ENCODE peak calls at places on chromosome 11, in eight cellular contexts. Y is transverse colon, G is fibroblast of mammary gland, A is GM12865, Q is dorsolateral prefrontal cortex, T is HCT116, R is foreskin fibroblast, U is body of pancreas. O is an unnamed sample.

GRCh38 chr11:12719221-12719620 is 45.0 kb downstream of the TEAD1 start:
- DNase-seq in Y (no peak), G (peak), A (no peak), Q (no peak), T (no peak), R (no peak), U (no peak), O (peak)

GRCh38 chr11:119788911-119789560 is 60.0 kb upstream of the NECTIN1 start:
- DNase-seq in Y (no peak), G (no peak), A (no peak), Q (peak), T (no peak), R (no peak), U (no peak), O (no peak)

GRCh38 chr11:125245299-125245698 is 80.7 kb downstream of the PKNOX2 start:
- DNase-seq in Y (no peak), G (no peak), A (no peak), Q (peak), T (no peak), R (no peak), U (no peak), O (no peak)

GRCh38 chr11:20353829-20354434 is 9.6 kb upstream of the HTATIP2 start:
- DNase-seq in Y (peak), G (peak), A (peak), Q (peak), T (peak), R (no peak), U (peak), O (peak)

GRCh38 chr11:35725880-35726279 is 63.3 kb downstream of the TRIM44 start:
- DNase-seq in Y (no peak), G (peak), A (no peak), Q (no peak), T (peak), R (peak), U (no peak), O (peak)

GRCh38 chr11:132409591-132410375 is 1039.4 kb downstream of the NTM start:
- DNase-seq in Y (no peak), G (no peak), A (no peak), Q (no peak), T (no peak), R (no peak), U (no peak), O (peak)

GRCh38 chr11:111944651-111945051 is 7.5 kb downstream of the DIXDC1 start:
- DNase-seq in Y (no peak), G (peak), A (no peak), Q (no peak), T (no peak), R (peak), U (no peak), O (peak)

GRCh38 chr11:18704045-18704645 is 5.6 kb downstream of the TMEM86A start:
- DNase-seq in Y (no peak), G (no peak), A (no peak), Q (no peak), T (no peak), R (no peak), U (no peak), O (no peak)

GRCh38 chr11:74493816-74494630 is 499 bp upstream of the LIPT2 start:
- DNase-seq in Y (no peak), G (peak), A (no peak), Q (no peak), T (peak), R (peak), U (no peak), O (peak)

GRCh38 chr11:34926101-34926830 is 9.8 kb downstream of the PDHX start:
- DNase-seq in Y (no peak), G (peak), A (peak), Q (no peak), T (peak), R (peak), U (no peak), O (peak)

GRCh38 chr11:46504817-46505613 is 88.8 kb downstream of the AMBRA1 start:
- DNase-seq in Y (no peak), G (peak), A (peak), Q (no peak), T (no peak), R (no peak), U (no peak), O (peak)

GRCh38 chr11:77278595-77279506 is 22.6 kb downstream of the GDPD4 start:
- DNase-seq in Y (no peak), G (peak), A (no peak), Q (no peak), T (no peak), R (peak), U (no peak), O (peak)

GRCh38 chr11:11978792-11979486 is 29.5 kb downstream of the DKK3 start:
- DNase-seq in Y (peak), G (peak), A (no peak), Q (no peak), T (no peak), R (peak), U (peak), O (peak)

GRCh38 chr11:36818410-36818809 is 220.4 kb upstream of the RAG2 start:
- DNase-seq in Y (peak), G (no peak), A (peak), Q (no peak), T (peak), R (no peak), U (peak), O (no peak)

GRCh38 chr11:9787981-9788521 is 124.2 kb downstream of the SWAP70 start:
- DNase-seq in Y (peak), G (peak), A (peak), Q (no peak), T (no peak), R (peak), U (peak), O (peak)

GRCh38 chr11:88035271-88035670 is 140.0 kb downstream of the RAB38 start:
- DNase-seq in Y (no peak), G (peak), A (no peak), Q (no peak), T (no peak), R (no peak), U (no peak), O (no peak)

GRCh38 chr11:78759067-78759466 is 184.4 kb upstream of the NARS2 start:
- DNase-seq in Y (no peak), G (no peak), A (no peak), Q (no peak), T (no peak), R (no peak), U (no peak), O (no peak)

GRCh38 chr11:96301818-96302217 is 41.2 kb downstream of the MAML2 start:
- DNase-seq in Y (no peak), G (no peak), A (no peak), Q (no peak), T (no peak), R (no peak), U (no peak), O (no peak)

GRCh38 chr11:12692238-12693074 is 18.2 kb downstream of the TEAD1 start:
- DNase-seq in Y (peak), G (peak), A (no peak), Q (no peak), T (peak), R (peak), U (peak), O (peak)

GRCh38 chr11:113991718-113992458 is 17.0 kb downstream of the HTR3A start:
- DNase-seq in Y (no peak), G (peak), A (no peak), Q (no peak), T (no peak), R (peak), U (no peak), O (no peak)

GRCh38 chr11:57641426-57641825 is 8.3 kb downstream of the YPEL4 start:
- DNase-seq in Y (no peak), G (peak), A (peak), Q (no peak), T (no peak), R (no peak), U (no peak), O (peak)

GRCh38 chr11:46382644-46383403 is 1.4 kb downstream of the MDK start:
- DNase-seq in Y (no peak), G (peak), A (no peak), Q (no peak), T (no peak), R (no peak), U (peak), O (peak)

GRCh38 chr11:82994615-82995014 is 77.1 kb downstream of the RAB30 start:
- DNase-seq in Y (no peak), G (peak), A (no peak), Q (no peak), T (no peak), R (peak), U (no peak), O (no peak)

GRCh38 chr11:78417888-78418583 is 416 bp upstream of the GAB2 start:
- DNase-seq in Y (peak), G (peak), A (peak), Q (peak), T (peak), R (peak), U (peak), O (peak)

GRCh38 chr11:33701831-33702230 is 1.2 kb upstream of the C11orf91 start:
- DNase-seq in Y (no peak), G (peak), A (no peak), Q (no peak), T (no peak), R (peak), U (peak), O (peak)

GRCh38 chr11:27626269-27626937 is 73.9 kb downstream of the BDNF start:
- DNase-seq in Y (no peak), G (no peak), A (no peak), Q (no peak), T (no peak), R (no peak), U (no peak), O (no peak)

GRCh38 chr11:57493507-57494503 is 21.7 kb downstream of the SLC43A1 start:
- DNase-seq in Y (peak), G (no peak), A (peak), Q (no peak), T (peak), R (no peak), U (peak), O (no peak)

GRCh38 chr11:27373392-27373791 is 10.4 kb upstream of the CCDC34 start:
- DNase-seq in Y (no peak), G (no peak), A (no peak), Q (no peak), T (no peak), R (no peak), U (no peak), O (no peak)

GRCh38 chr11:70176940-70177689 is 26.0 kb upstream of the FADD start:
- DNase-seq in Y (peak), G (peak), A (peak), Q (no peak), T (peak), R (no peak), U (peak), O (no peak)

GRCh38 chr11:77207019-77207485 is 79.0 kb downstream of the MYO7A start:
- DNase-seq in Y (no peak), G (no peak), A (no peak), Q (no peak), T (no peak), R (no peak), U (no peak), O (no peak)

GRCh38 chr11:118690553-118691304 is 11.3 kb upstream of the TREH start:
- DNase-seq in Y (no peak), G (no peak), A (no peak), Q (no peak), T (no peak), R (no peak), U (no peak), O (no peak)
- H3K4me3 ChIP-seq in Y (no peak), G (no peak), A (no peak), Q (no peak), T (no peak), R (no peak), U (no peak), O (no peak)

GRCh38 chr11:32435511-32435946 is at the start of gene WT1:
- DNase-seq in Y (no peak), G (no peak), A (no peak), Q (no peak), T (no peak), R (no peak), U (no peak), O (no peak)
- H3K4me3 ChIP-seq in Y (no peak), G (no peak), A (no peak), Q (no peak), T (no peak), R (no peak), U (no peak), O (no peak)

GRCh38 chr11:614583-615452 is 932 bp downstream of the IRF7 start:
- DNase-seq in Y (peak), G (peak), A (no peak), Q (no peak), T (no peak), R (no peak), U (peak), O (peak)

GRCh38 chr11:614091-614582 is 1.6 kb downstream of the IRF7 start:
- DNase-seq in Y (peak), G (no peak), A (no peak), Q (no peak), T (no peak), R (no peak), U (no peak), O (no peak)

GRCh38 chr11:616320-617220 is 820 bp upstream of the IRF7 start:
- DNase-seq in Y (no peak), G (no peak), A (no peak), Q (no peak), T (no peak), R (no peak), U (no peak), O (no peak)

GRCh38 chr11:617248-617911 is 1.6 kb upstream of the IRF7 start:
- DNase-seq in Y (no peak), G (no peak), A (no peak), Q (no peak), T (no peak), R (no peak), U (no peak), O (no peak)

DNA sequence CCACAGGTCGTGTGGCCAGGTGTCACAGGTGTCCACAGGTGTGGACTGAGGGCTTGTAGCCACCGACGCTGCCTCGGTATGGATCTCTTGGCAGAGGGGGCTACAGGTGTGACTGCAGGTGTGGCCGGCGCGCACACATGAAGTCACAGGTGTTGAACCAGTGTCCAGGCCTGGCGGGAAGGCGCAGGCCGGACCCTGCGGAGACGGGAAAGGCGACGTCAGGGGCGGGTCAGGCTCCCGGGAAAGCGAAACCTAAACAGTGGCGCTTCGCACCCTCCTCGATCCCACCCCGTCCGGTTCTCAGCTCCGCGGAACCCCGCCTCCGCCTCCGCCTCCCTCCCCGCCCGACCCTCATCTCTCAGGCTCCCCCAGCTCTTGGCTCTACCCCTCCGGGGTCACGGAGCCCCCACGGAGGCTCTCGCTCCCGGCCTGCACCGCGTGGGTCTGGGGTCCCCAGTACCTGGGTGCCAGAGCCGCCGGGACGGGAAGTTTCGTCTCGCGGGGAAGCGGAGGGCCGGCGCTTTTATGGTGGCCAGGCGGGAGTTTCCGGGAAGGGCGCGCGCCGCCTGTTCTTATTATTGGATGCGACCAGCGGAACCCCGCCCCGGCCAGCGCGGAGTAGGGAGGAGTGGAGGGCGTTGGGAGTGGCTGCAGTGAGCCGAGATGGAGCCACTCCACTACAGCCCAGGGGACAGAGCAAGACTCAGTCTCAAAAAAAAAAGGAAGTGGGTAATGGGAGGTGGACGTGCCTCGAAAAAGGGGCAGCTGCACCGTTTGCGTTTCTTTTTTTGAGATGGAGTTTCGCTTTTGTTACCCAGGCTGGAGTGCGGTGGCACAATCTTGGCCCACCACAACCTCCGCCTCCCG is at the start of gene IRF7:
- DNase-seq in Y (peak), G (peak), A (peak), Q (peak), T (peak), R (peak), U (peak), O (peak)
- H3K4me3 ChIP-seq in Y (peak), G (peak), A (peak), Q (peak), T (peak), R (peak), U (peak), O (peak)

GRCh38 chr11:6656581-6656915 is 939 bp upstream of the DCHS1 start:
- DNase-seq in Y (no peak), G (no peak), A (no peak), Q (no peak), T (no peak), R (no peak), U (no peak), O (no peak)

GRCh38 chr11:6655790-6656580 is at the start of gene DCHS1:
- DNase-seq in Y (peak), G (no peak), A (no peak), Q (no peak), T (no peak), R (no peak), U (no peak), O (no peak)

GRCh38 chr11:6653656-6654055 is 2.0 kb downstream of the DCHS1 start:
- DNase-seq in Y (no peak), G (no peak), A (no peak), Q (no peak), T (no peak), R (no peak), U (no peak), O (no peak)

GRCh38 chr11:6654281-6655019 is 1.2 kb downstream of the DCHS1 start:
- DNase-seq in Y (no peak), G (no peak), A (no peak), Q (peak), T (no peak), R (no peak), U (peak), O (no peak)

GRCh38 chr11:6655020-6655789 is 404 bp downstream of the DCHS1 start:
- DNase-seq in Y (no peak), G (no peak), A (no peak), Q (peak), T (no peak), R (no peak), U (no peak), O (peak)
- H3K4me3 ChIP-seq in Y (peak), G (no peak), A (no peak), Q (peak), T (no peak), R (peak), U (no peak), O (peak)

DNA sequence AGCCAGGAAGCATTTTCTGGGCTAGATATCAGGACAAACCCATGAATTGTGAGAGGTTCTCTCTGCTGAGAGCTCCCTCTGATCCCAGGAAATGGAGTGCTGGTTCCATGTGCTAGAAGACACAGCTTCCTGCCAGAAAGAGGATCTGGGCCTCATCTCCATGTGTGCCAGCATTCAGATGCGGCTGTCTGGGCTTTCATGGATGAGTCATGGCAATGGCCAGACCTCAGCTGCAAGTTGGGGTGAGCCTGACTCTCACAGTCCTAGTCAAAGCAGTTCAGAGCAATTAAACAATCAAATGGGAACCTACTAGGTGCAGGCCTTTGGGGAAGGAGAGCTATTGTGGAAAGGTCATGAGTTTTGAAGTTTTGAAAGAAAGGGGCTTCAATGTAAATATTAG is 82.3 kb upstream of the EED start:
- DNase-seq in Y (peak), G (peak), A (no peak), Q (peak), T (no peak), R (peak), U (peak), O (peak)
- H3K4me3 ChIP-seq in Y (no peak), G (no peak), A (no peak), Q (no peak), T (no peak), R (no peak), U (no peak), O (no peak)

GRCh38 chr11:122882189-122882808 is at the start of gene JHY:
- DNase-seq in Y (no peak), G (no peak), A (no peak), Q (no peak), T (no peak), R (no peak), U (no peak), O (no peak)
- H3K4me3 ChIP-seq in Y (peak), G (peak), A (peak), Q (peak), T (peak), R (peak), U (peak), O (peak)

GRCh38 chr11:130476922-130477491 is 28.6 kb downstream of the ADAMTS15 start:
- DNase-seq in Y (no peak), G (peak), A (no peak), Q (no peak), T (no peak), R (no peak), U (no peak), O (no peak)

GRCh38 chr11:130474637-130475400 is 26.4 kb downstream of the ADAMTS15 start:
- DNase-seq in Y (no peak), G (no peak), A (no peak), Q (no peak), T (no peak), R (no peak), U (no peak), O (no peak)

GRCh38 chr11:130477646-130478203 is 29.3 kb downstream of the ADAMTS15 start:
- DNase-seq in Y (no peak), G (peak), A (no peak), Q (no peak), T (no peak), R (no peak), U (no peak), O (no peak)

GRCh38 chr11:130475426-130476053 is 27.1 kb downstream of the ADAMTS15 start:
- DNase-seq in Y (no peak), G (no peak), A (no peak), Q (no peak), T (no peak), R (no peak), U (no peak), O (no peak)

DNA sequence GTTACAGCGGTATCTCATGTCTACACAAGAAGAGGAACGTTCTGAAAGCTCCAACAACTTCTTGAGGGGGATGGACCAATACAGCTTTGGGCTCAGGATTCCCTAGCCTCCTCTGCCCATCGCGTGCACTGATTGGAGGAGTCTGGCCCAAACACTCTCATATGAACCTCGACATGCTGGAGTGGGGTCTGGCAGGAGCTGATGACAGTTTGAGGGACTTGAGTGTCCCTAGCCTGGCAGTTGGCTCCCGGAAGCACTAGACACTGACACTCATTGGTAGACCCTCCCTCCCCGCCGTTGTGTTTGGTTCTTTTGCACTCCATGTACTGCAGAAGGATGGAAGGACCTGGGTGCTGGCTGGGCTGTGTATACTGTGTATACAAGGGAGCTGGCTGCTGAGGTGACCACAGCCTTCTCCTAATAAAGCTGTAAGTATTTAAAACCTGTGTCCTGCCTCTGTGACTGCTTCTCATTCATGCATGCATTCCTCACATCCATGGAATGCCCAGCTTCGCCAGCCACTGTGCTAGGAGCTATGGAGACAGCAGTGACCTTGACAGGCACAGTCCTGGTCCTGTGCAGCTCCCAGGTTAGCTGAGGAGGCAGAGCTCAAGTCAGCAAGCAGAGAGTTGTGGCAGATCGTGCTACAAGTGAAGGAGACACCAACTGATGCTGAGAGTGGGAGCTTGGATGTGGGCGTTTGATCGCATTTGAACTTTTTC is 27.9 kb downstream of the ADAMTS15 start:
- DNase-seq in Y (no peak), G (no peak), A (no peak), Q (no peak), T (no peak), R (no peak), U (no peak), O (peak)
- H3K4me3 ChIP-seq in Y (no peak), G (no peak), A (no peak), Q (no peak), T (no peak), R (no peak), U (no peak), O (no peak)